ENCODE peak calls at places on chromosomes 16 and 17, in seven cellular contexts. F is activated CD4-positive, alpha-beta T cell treated with anti-CD3 and anti-CD28 coated beads for 4 hours; H is COLO829; X is fibroblast of lung; A is kidney tubule cell; E is effector memory CD4-positive, alpha-beta T cell; Z is neuronal stem cell. O is an unnamed sample.

GRCh38 chr16:84278333-84278732 is 16.3 kb upstream of the WFDC1 start:
- DNase-seq in Z (no peak), E (no peak), H (no peak), F (no peak), X (no peak), A (no peak), O (no peak)

GRCh38 chr17:63843387-63844292 is 1.2 kb upstream of the SMARCD2 start:
- DNase-seq in F (no peak), A (peak; percentile 86), H (no peak), Z (no peak), X (peak; percentile 68), E (no peak), O (no peak)

GRCh38 chr16:84141143-84141670 is 3.8 kb downstream of the HSDL1 start:
- DNase-seq in F (no peak), A (no peak), X (no peak), Z (no peak), H (no peak), E (no peak), O (no peak)

GRCh38 chr16:67101301-67101675 is 8.5 kb upstream of the PHAF1 start:
- DNase-seq in A (peak; percentile 58), H (no peak), E (no peak), Z (no peak), X (peak; percentile 78), F (no peak), O (no peak)

GRCh38 chr17:69084911-69085310 is 24.2 kb upstream of the ABCA9 start:
- DNase-seq in H (no peak), F (no peak), Z (peak; percentile 11), X (no peak), A (no peak), E (no peak), O (no peak)

GRCh38 chr17:77445030-77445907 is 304.5 kb downstream of the SEC14L1 start:
- DNase-seq in F (peak; percentile 75), A (no peak), Z (no peak), E (peak; percentile 84), H (no peak), X (peak; percentile 68), O (peak; percentile 72)

GRCh38 chr17:33038740-33039139 is 47.1 kb downstream of the SPACA3 start:
- DNase-seq in X (peak; percentile 69), Z (peak; percentile 64), A (peak; percentile 61), F (no peak), H (peak; percentile 54), E (no peak), O (no peak)

GRCh38 chr16:15748654-15749053 is 98.6 kb downstream of the NDE1 start:
- DNase-seq in A (no peak), X (no peak), E (no peak), Z (no peak), H (no peak), F (no peak), O (no peak)

GRCh38 chr16:86777098-86777946 is 199.0 kb downstream of the FOXL1 start:
- DNase-seq in A (no peak), E (no peak), F (no peak), H (no peak), Z (no peak), X (no peak), O (no peak)

GRCh38 chr16:13896543-13897182 is 23.3 kb upstream of the ERCC4 start:
- DNase-seq in A (no peak), H (no peak), X (no peak), E (no peak), Z (no peak), F (no peak), O (no peak)

GRCh38 chr16:22077700-22078313 is 14.5 kb upstream of the VWA3A start:
- DNase-seq in F (peak; percentile 76), E (peak; percentile 47), Z (peak; percentile 54), X (peak; percentile 29), A (peak; percentile 52), H (peak; percentile 61), O (peak; percentile 67)

GRCh38 chr17:1736348-1737281 is 6.1 kb upstream of the SERPINF2 start:
- DNase-seq in F (peak; percentile 38), A (peak; percentile 85), X (peak; percentile 59), Z (no peak), H (no peak), E (no peak), O (no peak)

GRCh38 chr17:37292429-37293139 is 83.2 kb upstream of the C17orf78 start:
- DNase-seq in Z (no peak), X (no peak), E (no peak), H (no peak), A (no peak), F (no peak), O (no peak)

O was measured in activated T-cell treated with anti-CD3 and anti-CD28 coated beads for 4 hours.